ENCODE peak calls at places on chromosomes 6 and 20, in seven cellular contexts. O, Z, L, K, G, J and X are unnamed samples.

GRCh38 chr6:30067460-30068139 is 602 bp downstream of the PPP1R11 start:
- DNase-seq in O (no peak), Z (no peak), L (no peak), K (peak), G (no peak), J (peak), X (no peak)

GRCh38 chr6:56685102-56685733 is 42.5 kb upstream of the DST start:
- DNase-seq in O (no peak), Z (no peak), L (no peak), K (no peak), G (no peak), J (no peak), X (no peak)

GRCh38 chr20:62984666-62985065 is 22.1 kb downstream of the BHLHE23 start:
- DNase-seq in O (no peak), Z (no peak), L (no peak), K (no peak), G (no peak), J (no peak), X (no peak)

GRCh38 chr20:31667315-31668285 is 29.9 kb downstream of the COX4I2 start:
- DNase-seq in O (no peak), Z (no peak), L (no peak), K (no peak), G (no peak), J (no peak), X (no peak)

GRCh38 chr20:2879148-2879547 is 5.9 kb downstream of the PTPRA start:
- DNase-seq in O (peak), Z (peak), L (no peak), K (no peak), G (no peak), J (peak), X (peak)

GRCh38 chr6:12570461-12571030 is 146.0 kb upstream of the PHACTR1 start:
- DNase-seq in O (peak), Z (peak), L (no peak), K (no peak), G (no peak), J (no peak), X (no peak)

GRCh38 chr6:142300758-142301251 is 1.0 kb upstream of the ADGRG6 start:
- DNase-seq in O (peak), Z (peak), L (peak), K (no peak), G (peak), J (peak), X (no peak)

GRCh38 chr20:35598476-35598875 is 17.2 kb upstream of the SPAG4 start:
- DNase-seq in O (no peak), Z (no peak), L (no peak), K (no peak), G (no peak), J (no peak), X (no peak)

GRCh38 chr6:90156861-90157260 is 139.8 kb downstream of the BACH2 start:
- DNase-seq in O (no peak), Z (no peak), L (no peak), K (no peak), G (no peak), J (no peak), X (no peak)

GRCh38 chr20:63016514-63017075 is 9.8 kb upstream of the BHLHE23 start:
- DNase-seq in O (no peak), Z (no peak), L (no peak), K (no peak), G (no peak), J (no peak), X (no peak)

GRCh38 chr6:41446907-41447545 is 99.2 kb upstream of the FOXP4 start:
- DNase-seq in O (peak), Z (no peak), L (no peak), K (no peak), G (no peak), J (no peak), X (no peak)

GRCh38 chr6:14876778-14877613 is 368.9 kb upstream of the JARID2 start:
- DNase-seq in O (peak), Z (peak), L (no peak), K (no peak), G (no peak), J (peak), X (peak)

GRCh38 chr20:23147964-23148720 is 62.0 kb upstream of the CD93 start:
- DNase-seq in O (peak), Z (peak), L (peak), K (no peak), G (no peak), J (peak), X (peak)

GRCh38 chr20:21175433-21175832 is 49.6 kb downstream of the KIZ start:
- DNase-seq in O (no peak), Z (no peak), L (no peak), K (no peak), G (no peak), J (no peak), X (no peak)

GRCh38 chr6:157622427-157622826 is 200.6 kb upstream of the SNX9 start:
- DNase-seq in O (no peak), Z (no peak), L (no peak), K (no peak), G (no peak), J (no peak), X (no peak)

GRCh38 chr6:33716379-33716778 is 4.9 kb upstream of the UQCC2 start:
- DNase-seq in O (no peak), Z (no peak), L (peak), K (peak), G (peak), J (no peak), X (no peak)

GRCh38 chr6:17250237-17250636 is 30.9 kb upstream of the RBM24 start:
- DNase-seq in O (no peak), Z (no peak), L (no peak), K (no peak), G (no peak), J (no peak), X (no peak)

GRCh38 chr6:4577406-4577805 is 198.8 kb upstream of the CDYL start:
- DNase-seq in O (peak), Z (peak), L (peak), K (no peak), G (no peak), J (peak), X (no peak)

GRCh38 chr6:164749126-164749758 is 560.2 kb downstream of the C6orf118 start:
- DNase-seq in O (peak), Z (peak), L (no peak), K (peak), G (no peak), J (no peak), X (no peak)

GRCh38 chr20:63656451-63656850 is 1.7 kb upstream of the RTEL1 start:
- DNase-seq in O (no peak), Z (no peak), L (no peak), K (no peak), G (no peak), J (no peak), X (no peak)

GRCh38 chr20:61941721-61942405 is 123.8 kb downstream of the TAF4 start:
- DNase-seq in O (no peak), Z (no peak), L (no peak), K (no peak), G (no peak), J (no peak), X (no peak)

GRCh38 chr20:36541227-36542018 is at the start of gene MYL9:
- DNase-seq in O (peak), Z (peak), L (peak), K (no peak), G (peak), J (peak), X (peak)

GRCh38 chr6:90472716-90473115 is 114.2 kb downstream of the MAP3K7 start:
- DNase-seq in O (no peak), Z (no peak), L (no peak), K (no peak), G (peak), J (no peak), X (no peak)

GRCh38 chr6:169779092-169779815 is 27.8 kb downstream of the ERMARD start:
- DNase-seq in O (no peak), Z (no peak), L (peak), K (no peak), G (no peak), J (no peak), X (no peak)

GRCh38 chr6:67676892-67677291 is 958.2 kb upstream of the ADGRB3 start:
- DNase-seq in O (no peak), Z (no peak), L (no peak), K (no peak), G (no peak), J (no peak), X (no peak)